ENCODE peak calls at places on chromosomes 6 and 20, in six cellular contexts. One of them, this sample, is unnamed.

GRCh38 chr20:62624325-62624690 is 18.0 kb upstream of the SLCO4A1 start:
- ATAC-seq in HepG2: peak; percentile 88
- ATAC-seq in GM12878: peak; percentile 83
- ATAC-seq in upper lobe of left lung: peak; percentile 30
- ATAC-seq in K562: peak; percentile 47
- ATAC-seq in A549: peak; percentile 26
- ATAC-seq in this sample: no peak

GRCh38 chr6:123309130-123309529 is 313.1 kb downstream of the CLVS2 start:
- ATAC-seq in A549: no peak
- ATAC-seq in HepG2: no peak
- ATAC-seq in GM12878: no peak
- ATAC-seq in K562: no peak
- ATAC-seq in upper lobe of left lung: no peak
- ATAC-seq in this sample: no peak

GRCh38 chr20:49631074-49631716 is 63.3 kb upstream of the PTGIS start:
- ATAC-seq in GM12878: peak; percentile 75
- ATAC-seq in K562: peak; percentile 35
- ATAC-seq in upper lobe of left lung: peak; percentile 43
- ATAC-seq in A549: peak; percentile 58
- ATAC-seq in HepG2: peak; percentile 78
- ATAC-seq in this sample: peak; percentile 43

GRCh38 chr6:127415096-127415495 is 44.1 kb downstream of the KIAA0408 start:
- ATAC-seq in K562: no peak
- ATAC-seq in HepG2: no peak
- ATAC-seq in A549: no peak
- ATAC-seq in GM12878: no peak
- ATAC-seq in upper lobe of left lung: no peak
- ATAC-seq in this sample: no peak

GRCh38 chr20:35320396-35321126 is 28.3 kb upstream of the FAM83C start:
- ATAC-seq in upper lobe of left lung: no peak
- ATAC-seq in A549: peak; percentile 59
- ATAC-seq in HepG2: peak; percentile 81
- ATAC-seq in GM12878: no peak
- ATAC-seq in K562: no peak
- ATAC-seq in this sample: no peak

GRCh38 chr6:137666202-137666774 is 172.1 kb upstream of the OLIG3 start:
- ATAC-seq in K562: no peak
- ATAC-seq in upper lobe of left lung: no peak
- ATAC-seq in HepG2: no peak
- ATAC-seq in A549: no peak
- ATAC-seq in GM12878: peak; percentile 72
- ATAC-seq in this sample: no peak

GRCh38 chr6:127582777-127583462 is 5.9 kb downstream of the C6orf58 start:
- ATAC-seq in GM12878: peak; percentile 64
- ATAC-seq in K562: no peak
- ATAC-seq in HepG2: no peak
- ATAC-seq in A549: peak; percentile 76
- ATAC-seq in upper lobe of left lung: no peak
- ATAC-seq in this sample: no peak

GRCh38 chr20:43220612-43221011 is 30.9 kb upstream of the PTPRT start:
- ATAC-seq in HepG2: no peak
- ATAC-seq in A549: no peak
- ATAC-seq in upper lobe of left lung: no peak
- ATAC-seq in GM12878: no peak
- ATAC-seq in K562: no peak
- ATAC-seq in this sample: no peak

GRCh38 chr20:57629976-57630525 is 9.8 kb upstream of the ZBP1 start:
- ATAC-seq in A549: no peak
- ATAC-seq in K562: peak; percentile 79
- ATAC-seq in upper lobe of left lung: peak; percentile 67
- ATAC-seq in HepG2: no peak
- ATAC-seq in GM12878: no peak
- ATAC-seq in this sample: no peak

GRCh38 chr6:11586117-11586516 is 48.6 kb downstream of the TMEM170B start:
- ATAC-seq in GM12878: no peak
- ATAC-seq in HepG2: peak; percentile 67
- ATAC-seq in upper lobe of left lung: no peak
- ATAC-seq in A549: peak; percentile 34
- ATAC-seq in K562: no peak
- ATAC-seq in this sample: no peak

GRCh38 chr6:33481192-33481591 is 26.8 kb downstream of the ZBTB9 start:
- ATAC-seq in GM12878: no peak
- ATAC-seq in upper lobe of left lung: no peak
- ATAC-seq in K562: peak; percentile 77
- ATAC-seq in A549: no peak
- ATAC-seq in HepG2: peak; percentile 46
- ATAC-seq in this sample: no peak

GRCh38 chr6:112044856-112045255 is 9.0 kb upstream of the CCN6 start:
- ATAC-seq in HepG2: no peak
- ATAC-seq in upper lobe of left lung: no peak
- ATAC-seq in A549: no peak
- ATAC-seq in GM12878: no peak
- ATAC-seq in K562: no peak
- ATAC-seq in this sample: no peak

DNA sequence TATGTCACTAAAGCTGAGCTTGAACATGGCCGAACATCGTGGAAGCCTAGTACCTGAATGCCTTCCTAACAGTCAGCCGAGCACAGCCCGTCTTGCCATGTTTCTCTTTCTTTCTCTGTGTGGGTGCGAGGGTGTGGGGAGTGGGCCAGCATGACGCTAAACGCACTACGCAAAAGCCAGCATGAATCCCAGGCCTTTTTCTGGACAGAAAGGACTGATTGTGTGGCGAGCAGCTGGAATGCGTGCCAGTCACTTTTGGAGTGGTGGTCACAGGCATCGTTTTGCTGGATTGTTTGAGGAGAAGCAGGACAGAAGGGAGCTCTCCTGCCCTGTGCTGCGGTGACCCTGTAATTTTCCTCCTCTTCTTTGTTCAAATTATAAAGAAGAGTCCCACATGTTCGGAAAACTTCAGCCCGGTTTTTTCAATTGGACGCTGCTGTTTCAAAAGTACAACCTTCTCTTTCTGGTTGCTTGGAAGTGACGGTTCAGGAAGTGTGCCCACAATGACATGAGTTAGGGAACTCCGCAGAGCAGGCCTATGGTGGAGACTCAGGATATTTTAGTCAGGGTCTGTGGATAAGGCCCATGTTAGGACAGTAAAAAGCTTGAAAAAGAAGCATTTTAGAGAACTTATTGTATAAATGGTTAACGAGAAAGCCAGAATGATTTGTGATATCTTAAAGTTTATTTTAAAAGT is 54.3 kb downstream of the PDE7B start:
- ATAC-seq in upper lobe of left lung: no peak
- ATAC-seq in K562: no peak
- ATAC-seq in GM12878: no peak
- ATAC-seq in HepG2: no peak
- ATAC-seq in A549: no peak
- ATAC-seq in this sample: no peak
- TF ChIP-seq EP300 in upper lobe of left lung: no peak
- TF ChIP-seq EP300 in K562: no peak
- TF ChIP-seq EP300 in GM12878: no peak
- TF ChIP-seq EP300 in HepG2: no peak
- TF ChIP-seq EP300 in A549: no peak
- TF ChIP-seq EP300 in this sample: no peak

GRCh38 chr6:56832225-56832624 is 122.7 kb upstream of the BEND6 start:
- ATAC-seq in GM12878: no peak
- ATAC-seq in K562: no peak
- ATAC-seq in upper lobe of left lung: no peak
- ATAC-seq in HepG2: no peak
- ATAC-seq in A549: no peak
- ATAC-seq in this sample: no peak

GRCh38 chr6:56831334-56831733 is 123.6 kb upstream of the BEND6 start:
- ATAC-seq in HepG2: no peak
- ATAC-seq in upper lobe of left lung: no peak
- ATAC-seq in GM12878: peak; percentile 13
- ATAC-seq in A549: no peak
- ATAC-seq in K562: no peak
- ATAC-seq in this sample: no peak

GRCh38 chr6:56833873-56834272 is 121.0 kb upstream of the BEND6 start:
- ATAC-seq in upper lobe of left lung: no peak
- ATAC-seq in HepG2: no peak
- ATAC-seq in GM12878: peak; percentile 9
- ATAC-seq in K562: no peak
- ATAC-seq in A549: no peak
- ATAC-seq in this sample: no peak

GRCh38 chr6:56833127-56833791 is 121.6 kb upstream of the BEND6 start:
- ATAC-seq in upper lobe of left lung: no peak
- ATAC-seq in A549: no peak
- ATAC-seq in K562: no peak
- ATAC-seq in GM12878: peak; percentile 75
- ATAC-seq in HepG2: no peak
- ATAC-seq in this sample: no peak

GRCh38 chr6:56827908-56828649 is 126.8 kb upstream of the BEND6 start:
- ATAC-seq in upper lobe of left lung: no peak
- ATAC-seq in HepG2: no peak
- ATAC-seq in A549: no peak
- ATAC-seq in GM12878: no peak
- ATAC-seq in K562: no peak
- ATAC-seq in this sample: no peak
- H3K27ac ChIP-seq in upper lobe of left lung: no peak overlapping the region
- H3K27ac ChIP-seq in HepG2: no peak overlapping the region
- H3K27ac ChIP-seq in A549: no peak overlapping the region
- H3K27ac ChIP-seq in GM12878: no peak overlapping the region
- H3K27ac ChIP-seq in K562: no peak overlapping the region
- H3K27ac ChIP-seq in this sample: no peak overlapping the region

GRCh38 chr20:47360489-47361267 is 4.2 kb upstream of the ZMYND8 start:
- ATAC-seq in A549: peak; percentile 53
- ATAC-seq in HepG2: peak; percentile 32
- ATAC-seq in K562: peak; percentile 68
- ATAC-seq in GM12878: peak; percentile 1
- ATAC-seq in upper lobe of left lung: peak; percentile 38
- ATAC-seq in this sample: peak; percentile 59
- TF ChIP-seq POLR2A in A549: peak; percentile 24
- TF ChIP-seq POLR2A in HepG2: peak; percentile 82
- TF ChIP-seq POLR2A in K562: peak; percentile 71
- TF ChIP-seq POLR2A in GM12878: peak; percentile 77
- TF ChIP-seq POLR2A in upper lobe of left lung: no peak
- TF ChIP-seq POLR2A in this sample: peak; percentile 79

GRCh38 chr6:100693249-100693927 is 187.7 kb downstream of the ASCC3 start:
- ATAC-seq in K562: no peak
- ATAC-seq in HepG2: no peak
- ATAC-seq in upper lobe of left lung: no peak
- ATAC-seq in GM12878: no peak
- ATAC-seq in A549: no peak
- ATAC-seq in this sample: no peak
- TF ChIP-seq EP300 in K562: no peak
- TF ChIP-seq EP300 in HepG2: no peak
- TF ChIP-seq EP300 in upper lobe of left lung: no peak
- TF ChIP-seq EP300 in GM12878: no peak
- TF ChIP-seq EP300 in A549: no peak
- TF ChIP-seq EP300 in this sample: no peak

GRCh38 chr20:1377341-1377871 is 15.4 kb downstream of the FKBP1A start:
- ATAC-seq in HepG2: no peak
- ATAC-seq in upper lobe of left lung: no peak
- ATAC-seq in K562: no peak
- ATAC-seq in GM12878: peak; percentile 74
- ATAC-seq in A549: no peak
- ATAC-seq in this sample: no peak
- H3K27ac ChIP-seq in HepG2: peak overlapping the region; percentile 4
- H3K27ac ChIP-seq in upper lobe of left lung: peak overlapping the region; percentile 75
- H3K27ac ChIP-seq in K562: no peak overlapping the region
- H3K27ac ChIP-seq in GM12878: peak overlapping the region; percentile 85
- H3K27ac ChIP-seq in A549: no peak overlapping the region
- H3K27ac ChIP-seq in this sample: peak overlapping the region; percentile 21

DNA sequence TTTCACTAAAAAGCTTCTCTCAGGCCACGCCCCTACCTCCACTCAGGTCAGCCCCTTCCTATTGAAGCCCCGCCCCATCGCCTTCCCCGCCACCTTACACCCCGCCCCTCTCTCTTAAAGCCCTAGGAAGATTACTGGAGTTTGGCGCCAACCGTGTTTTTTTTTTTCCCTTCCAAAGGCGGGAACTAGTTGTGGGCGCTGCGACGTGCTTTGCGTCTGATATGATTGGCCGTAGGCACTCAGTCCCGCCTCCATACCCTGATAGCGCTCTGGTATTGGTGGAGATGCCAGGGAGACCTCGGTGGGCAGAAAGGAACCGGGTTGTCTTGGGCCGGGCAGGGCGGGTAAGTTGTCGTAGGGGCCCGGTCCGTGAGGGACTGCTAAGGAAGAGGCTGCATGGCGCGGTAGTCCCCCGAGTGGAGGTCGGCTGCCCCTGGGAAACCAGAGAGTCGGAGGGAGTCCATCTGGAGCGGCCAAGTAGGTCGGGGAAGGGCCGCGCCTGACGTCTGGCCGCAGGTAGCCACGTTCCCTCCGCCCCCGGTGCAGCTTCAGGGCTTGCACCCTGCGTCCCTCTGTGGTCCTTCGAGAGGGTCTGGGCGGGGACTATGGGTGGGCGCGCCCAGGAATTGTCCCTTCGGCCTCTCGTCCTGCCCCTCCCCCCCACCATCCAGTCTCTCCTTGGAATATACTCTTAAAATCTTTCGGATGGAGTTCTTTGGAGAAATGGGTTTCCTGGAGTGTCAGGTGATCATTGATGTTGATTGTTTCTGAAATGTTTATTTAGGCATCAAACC is at the start of gene CASP8AP2:
- ATAC-seq in K562: peak; percentile 97
- ATAC-seq in upper lobe of left lung: peak; percentile 99
- ATAC-seq in A549: peak; percentile 100
- ATAC-seq in GM12878: peak; percentile 97
- ATAC-seq in HepG2: peak; percentile 99
- ATAC-seq in this sample: peak; percentile 99
- TF ChIP-seq POLR2A in K562: peak; percentile 90
- TF ChIP-seq POLR2A in upper lobe of left lung: no peak
- TF ChIP-seq POLR2A in A549: peak; percentile 79
- TF ChIP-seq POLR2A in GM12878: peak; percentile 90
- TF ChIP-seq POLR2A in HepG2: peak; percentile 81
- TF ChIP-seq POLR2A in this sample: peak; percentile 28

GRCh38 chr20:33431797-33432381 is 11.7 kb downstream of the SNTA1 start:
- ATAC-seq in A549: no peak
- ATAC-seq in upper lobe of left lung: no peak
- ATAC-seq in K562: no peak
- ATAC-seq in GM12878: no peak
- ATAC-seq in HepG2: no peak
- ATAC-seq in this sample: no peak
- TF ChIP-seq EP300 in A549: no peak
- TF ChIP-seq EP300 in upper lobe of left lung: no peak
- TF ChIP-seq EP300 in K562: no peak
- TF ChIP-seq EP300 in GM12878: no peak
- TF ChIP-seq EP300 in HepG2: no peak
- TF ChIP-seq EP300 in this sample: no peak

GRCh38 chr20:50958733-50959542 is at the start of gene MOCS3:
- ATAC-seq in HepG2: peak; percentile 84
- ATAC-seq in K562: peak; percentile 82
- ATAC-seq in A549: peak; percentile 86
- ATAC-seq in upper lobe of left lung: peak; percentile 94
- ATAC-seq in GM12878: peak; percentile 88
- ATAC-seq in this sample: peak; percentile 90

GRCh38 chr20:50957798-50958732 is at the start of gene DPM1:
- ATAC-seq in K562: peak; percentile 84
- ATAC-seq in upper lobe of left lung: peak; percentile 95
- ATAC-seq in A549: peak; percentile 92
- ATAC-seq in GM12878: peak; percentile 86
- ATAC-seq in HepG2: peak; percentile 89
- ATAC-seq in this sample: peak; percentile 92

GRCh38 chr20:50957276-50957675 is 1.1 kb downstream of the DPM1 start:
- ATAC-seq in GM12878: no peak
- ATAC-seq in A549: no peak
- ATAC-seq in upper lobe of left lung: no peak
- ATAC-seq in HepG2: no peak
- ATAC-seq in K562: peak; percentile 8
- ATAC-seq in this sample: no peak

GRCh38 chr20:50953821-50954220 is 4.5 kb downstream of the DPM1 start:
- ATAC-seq in upper lobe of left lung: no peak
- ATAC-seq in A549: no peak
- ATAC-seq in HepG2: no peak
- ATAC-seq in GM12878: no peak
- ATAC-seq in K562: no peak
- ATAC-seq in this sample: no peak

GRCh38 chr20:50959543-50960126 is 1.0 kb downstream of the MOCS3 start:
- ATAC-seq in GM12878: no peak
- ATAC-seq in A549: no peak
- ATAC-seq in K562: no peak
- ATAC-seq in HepG2: no peak
- ATAC-seq in upper lobe of left lung: no peak
- ATAC-seq in this sample: no peak
- H3K27ac ChIP-seq in GM12878: peak overlapping the region; percentile 96
- H3K27ac ChIP-seq in A549: no peak overlapping the region
- H3K27ac ChIP-seq in K562: peak overlapping the region; percentile 97
- H3K27ac ChIP-seq in HepG2: peak overlapping the region; percentile 86
- H3K27ac ChIP-seq in upper lobe of left lung: peak overlapping the region; percentile 94
- H3K27ac ChIP-seq in this sample: peak overlapping the region; percentile 93

This sample was measured in gastroesophageal sphincter.